ENCODE peak calls at places on chromosomes 5 and 9, in eight cellular contexts. N is stomach, L is foreskin fibroblast, R is AG10803, U is fibroblast of lung, S is Panc1, A is coronary artery, D is fibroblast of pulmonary artery. Y is an unnamed sample.

GRCh38 chr9:121646992-121647391 is 4.4 kb upstream of the DAB2IP start:
- DNase-seq in N (no peak), L (no peak), R (no peak), U (no peak), S (no peak), A (no peak), D (no peak), Y (no peak)

GRCh38 chr5:173310861-173311515 is 17.2 kb downstream of the STC2 start:
- DNase-seq in N (no peak), L (no peak), R (peak), U (peak), S (no peak), A (no peak), D (peak), Y (no peak)

GRCh38 chr5:135880278-135880677 is 15.4 kb downstream of the IL9 start:
- DNase-seq in N (no peak), L (no peak), R (no peak), U (no peak), S (no peak), A (no peak), D (no peak), Y (no peak)

GRCh38 chr9:97357056-97357455 is 49.6 kb downstream of the CCDC180 start:
- DNase-seq in N (no peak), L (no peak), R (no peak), U (no peak), S (no peak), A (no peak), D (no peak), Y (no peak)

GRCh38 chr9:88322906-88323566 is 65.2 kb upstream of the SPIN1 start:
- DNase-seq in N (no peak), L (no peak), R (peak), U (peak), S (no peak), A (no peak), D (peak), Y (no peak)

GRCh38 chr5:174301848-174302625 is 256.5 kb downstream of the NSG2 start:
- DNase-seq in N (no peak), L (no peak), R (no peak), U (no peak), S (no peak), A (peak), D (no peak), Y (no peak)

GRCh38 chr5:91486638-91487037 is 103.5 kb upstream of the ARRDC3 start:
- DNase-seq in N (no peak), L (peak), R (peak), U (peak), S (no peak), A (no peak), D (peak), Y (no peak)

GRCh38 chr5:175748650-175749049 is 90.8 kb downstream of the HRH2 start:
- DNase-seq in N (no peak), L (no peak), R (no peak), U (no peak), S (no peak), A (peak), D (no peak), Y (no peak)

GRCh38 chr5:53425598-53426516 is 54.6 kb upstream of the FST start:
- DNase-seq in N (no peak), L (no peak), R (peak), U (peak), S (no peak), A (no peak), D (peak), Y (no peak)

GRCh38 chr5:158819840-158820620 is 279.7 kb downstream of the EBF1 start:
- DNase-seq in N (no peak), L (peak), R (peak), U (peak), S (no peak), A (no peak), D (peak), Y (no peak)

GRCh38 chr5:174317261-174317894 is 271.9 kb downstream of the NSG2 start:
- DNase-seq in N (no peak), L (peak), R (peak), U (peak), S (peak), A (no peak), D (peak), Y (no peak)

GRCh38 chr5:84059672-84060071 is 325.0 kb downstream of the EDIL3 start:
- DNase-seq in N (no peak), L (no peak), R (no peak), U (no peak), S (no peak), A (no peak), D (no peak), Y (no peak)

GRCh38 chr5:89105836-89106235 is 222.9 kb upstream of the MEF2C start:
- DNase-seq in N (no peak), L (peak), R (no peak), U (peak), S (no peak), A (no peak), D (no peak), Y (no peak)

GRCh38 chr5:116650964-116651363 is 76.3 kb upstream of the SEMA6A start:
- DNase-seq in N (no peak), L (no peak), R (no peak), U (no peak), S (no peak), A (no peak), D (no peak), Y (no peak)

GRCh38 chr9:86639899-86640379 is 285.7 kb upstream of the TUT7 start:
- DNase-seq in N (peak), L (no peak), R (no peak), U (no peak), S (no peak), A (no peak), D (no peak), Y (no peak)

GRCh38 chr5:8247485-8247884 is 378.5 kb downstream of the MTRR start:
- DNase-seq in N (no peak), L (no peak), R (no peak), U (no peak), S (no peak), A (no peak), D (no peak), Y (no peak)

GRCh38 chr5:173866249-173867172 is 21.6 kb upstream of the CPEB4 start:
- DNase-seq in N (no peak), L (no peak), R (no peak), U (no peak), S (no peak), A (no peak), D (no peak), Y (no peak)

GRCh38 chr5:15943487-15943886 is 236.1 kb downstream of the MARCHF11 start:
- DNase-seq in N (no peak), L (no peak), R (peak), U (peak), S (no peak), A (no peak), D (peak), Y (no peak)

GRCh38 chr5:52892242-52892878 is 96.8 kb upstream of the ITGA2 start:
- DNase-seq in N (no peak), L (no peak), R (no peak), U (no peak), S (no peak), A (no peak), D (no peak), Y (no peak)

GRCh38 chr5:66788556-66788955 is 192.4 kb downstream of the MAST4 start:
- DNase-seq in N (no peak), L (no peak), R (no peak), U (no peak), S (no peak), A (no peak), D (no peak), Y (no peak)

GRCh38 chr5:131745594-131746175 is 51.1 kb downstream of the FNIP1 start:
- DNase-seq in N (no peak), L (no peak), R (no peak), U (peak), S (no peak), A (no peak), D (no peak), Y (no peak)

GRCh38 chr5:56588125-56588516 is 227.2 kb upstream of the MAP3K1 start:
- DNase-seq in N (no peak), L (no peak), R (no peak), U (no peak), S (no peak), A (no peak), D (no peak), Y (no peak)

GRCh38 chr9:34546834-34547827 is 24.3 kb upstream of the ENHO start:
- DNase-seq in N (peak), L (peak), R (peak), U (peak), S (no peak), A (peak), D (peak), Y (no peak)

GRCh38 chr5:179822059-179822432 is 1.3 kb downstream of the SQSTM1 start:
- DNase-seq in N (no peak), L (no peak), R (no peak), U (no peak), S (no peak), A (no peak), D (no peak), Y (no peak)

GRCh38 chr5:179822444-179822990 is 1.8 kb downstream of the SQSTM1 start:
- DNase-seq in N (no peak), L (no peak), R (no peak), U (no peak), S (no peak), A (no peak), D (no peak), Y (no peak)

GRCh38 chr5:179820483-179821297 is at the start of gene SQSTM1:
- DNase-seq in N (peak), L (peak), R (peak), U (peak), S (no peak), A (peak), D (peak), Y (no peak)

GRCh38 chr5:179820127-179820482 is 600 bp upstream of the SQSTM1 start:
- DNase-seq in N (no peak), L (no peak), R (no peak), U (no peak), S (no peak), A (no peak), D (no peak), Y (no peak)

DNA sequence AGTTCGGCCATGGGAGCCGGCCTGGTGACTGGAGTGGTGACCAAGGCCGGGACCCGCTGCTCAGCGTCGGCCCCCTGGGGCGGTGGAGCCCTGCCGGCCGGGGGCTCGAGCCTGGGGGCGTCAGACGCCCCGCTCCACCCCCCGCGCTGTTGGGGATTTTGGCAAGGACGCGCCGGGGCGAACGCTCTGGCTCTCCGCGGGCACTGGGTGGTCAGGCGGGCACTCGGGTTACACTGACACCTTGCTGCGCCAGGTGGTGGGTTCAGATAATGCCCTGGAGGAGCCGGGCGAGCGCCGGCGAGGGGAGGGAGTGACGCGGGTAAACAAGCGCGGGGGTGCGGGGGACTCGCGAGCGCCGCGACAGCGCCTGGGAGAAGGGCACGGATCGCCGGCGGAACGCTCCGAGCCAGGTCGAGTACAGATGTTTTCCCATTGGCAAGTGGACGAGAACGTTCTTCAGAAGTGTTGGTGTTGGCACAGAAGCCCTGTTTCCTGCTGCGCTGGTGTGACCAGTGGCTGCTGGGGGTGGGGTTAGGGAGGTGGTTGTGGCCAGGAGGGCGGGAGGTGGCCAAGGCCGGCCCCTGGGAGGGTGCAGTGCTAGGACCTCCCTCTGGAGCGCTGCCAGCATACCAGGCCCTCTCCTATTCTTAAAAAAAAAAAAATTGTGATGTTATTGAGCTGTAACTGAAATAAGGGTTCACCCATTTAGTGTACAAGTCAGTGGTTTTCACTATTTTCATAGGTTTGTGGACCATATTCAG is 773 bp downstream of the SQSTM1 start:
- DNase-seq in N (peak), L (peak), R (peak), U (peak), S (no peak), A (peak), D (peak), Y (peak)
- TF ChIP-seq CTCF in N (no peak), L (no peak), R (no peak), U (no peak), S (no peak), A (no peak), D (no peak), Y (no peak)

GRCh38 chr5:122665087-122665486 is 109.8 kb upstream of the SNX2 start:
- DNase-seq in N (no peak), L (no peak), R (no peak), U (peak), S (no peak), A (no peak), D (peak), Y (no peak)
- H3K4me3 ChIP-seq in N (no peak), L (no peak), R (no peak), U (no peak), S (no peak), A (no peak), D (no peak), Y (no peak)

GRCh38 chr5:149497357-149497756 is 53.9 kb downstream of the CSNK1A1 start:
- DNase-seq in N (no peak), L (peak), R (peak), U (peak), S (no peak), A (no peak), D (peak), Y (no peak)

GRCh38 chr5:149498724-149499336 is 52.4 kb downstream of the CSNK1A1 start:
- DNase-seq in N (no peak), L (no peak), R (no peak), U (no peak), S (no peak), A (no peak), D (no peak), Y (no peak)

GRCh38 chr5:149504649-149505048 is 46.6 kb downstream of the CSNK1A1 start:
- DNase-seq in N (no peak), L (no peak), R (no peak), U (no peak), S (no peak), A (no peak), D (no peak), Y (no peak)

GRCh38 chr5:149503006-149503405 is 48.2 kb downstream of the CSNK1A1 start:
- DNase-seq in N (no peak), L (no peak), R (peak), U (no peak), S (no peak), A (no peak), D (no peak), Y (no peak)

GRCh38 chr5:149500922-149501582 is 50.2 kb downstream of the CSNK1A1 start:
- DNase-seq in N (no peak), L (peak), R (peak), U (peak), S (no peak), A (no peak), D (peak), Y (no peak)
- TF ChIP-seq CTCF in N (no peak), L (no peak), R (no peak), U (no peak), S (no peak), A (no peak), D (no peak), Y (no peak)

GRCh38 chr5:141609044-141609443 is 9.8 kb downstream of the DIAPH1 start:
- DNase-seq in N (no peak), L (no peak), R (no peak), U (no peak), S (no peak), A (no peak), D (no peak), Y (no peak)
- H3K4me3 ChIP-seq in N (no peak), L (no peak), R (no peak), U (no peak), S (no peak), A (no peak), D (no peak), Y (no peak)

GRCh38 chr5:167561796-167562195 is 729.6 kb upstream of the WWC1 start:
- DNase-seq in N (no peak), L (no peak), R (no peak), U (no peak), S (no peak), A (no peak), D (no peak), Y (no peak)

GRCh38 chr5:167570431-167570830 is 721.0 kb upstream of the WWC1 start:
- DNase-seq in N (no peak), L (no peak), R (no peak), U (no peak), S (no peak), A (no peak), D (no peak), Y (no peak)

GRCh38 chr5:167565555-167565954 is 725.9 kb upstream of the WWC1 start:
- DNase-seq in N (no peak), L (no peak), R (peak), U (no peak), S (no peak), A (no peak), D (peak), Y (no peak)
- TF ChIP-seq CTCF in N (no peak), L (peak), R (peak), U (no peak), S (peak), A (no peak), D (peak), Y (peak)

Y was measured in retinal pigment epithelial cell.